ENCODE peak calls at places on chromosomes 2 and 18, in ten cellular contexts. H is brain microvascular endothelial cell; T is sciatic nerve; S is stimulated activated CD8-positive, alpha-beta memory T cell treated with anti-CD3 and anti-CD28 coated beads, Interleukin-4, amount 100 ng/mL, for 1 hour; V is fibroblast of lung; A is bronchial epithelial cell; M is NCI-H1092; O is iris pigment epithelial cell; Y is stimulated activated CD4-positive, alpha-beta T cell treated with anti-CD3 and anti-CD28 coated beads, Interleukin-4, amount 100 ng/mL, for 1 hour; F is hypothalamus. E is an unnamed sample.

GRCh38 chr2:133194068-133194655 is 374.1 kb downstream of the NCKAP5 start:
- DNase-seq in H (no peak), T (no peak), S (no peak), V (peak; percentile 54), A (peak; percentile 77), M (no peak), O (peak; percentile 40), Y (no peak), F (no peak), E (no peak)

GRCh38 chr2:119231975-119232665 is 8.5 kb downstream of the STEAP3 start:
- DNase-seq in H (peak; percentile 78), T (no peak), S (no peak), V (peak; percentile 24), A (peak; percentile 72), M (no peak), O (peak; percentile 72), Y (no peak), F (no peak), E (peak; percentile 56)

GRCh38 chr2:119544075-119545031 is at the start of gene CFAP221:
- DNase-seq in H (peak; percentile 64), T (peak; percentile 82), S (no peak), V (peak; percentile 55), A (peak; percentile 60), M (peak; percentile 34), O (peak; percentile 76), Y (peak; percentile 56), F (peak; percentile 81), E (peak; percentile 66)

GRCh38 chr2:175805442-175806114 is 196.5 kb downstream of the LNPK start:
- DNase-seq in H (no peak), T (no peak), S (no peak), V (no peak), A (no peak), M (no peak), O (no peak), Y (no peak), F (no peak), E (peak; percentile 36)

GRCh38 chr2:78814331-78814986 is 211.0 kb upstream of the REG3G start:
- DNase-seq in H (no peak), T (no peak), S (no peak), V (no peak), A (no peak), M (no peak), O (no peak), Y (no peak), F (no peak), E (no peak)

GRCh38 chr2:239778042-239778811 is 246.9 kb downstream of the NDUFA10 start:
- DNase-seq in H (no peak), T (no peak), S (no peak), V (no peak), A (peak; percentile 4), M (no peak), O (no peak), Y (no peak), F (no peak), E (no peak)

GRCh38 chr2:191112448-191112901 is 38.3 kb downstream of the STAT4 start:
- DNase-seq in H (no peak), T (no peak), S (no peak), V (no peak), A (no peak), M (no peak), O (no peak), Y (no peak), F (no peak), E (no peak)

GRCh38 chr2:23029111-23029510 is 355.9 kb upstream of the KLHL29 start:
- DNase-seq in H (no peak), T (no peak), S (no peak), V (no peak), A (no peak), M (no peak), O (no peak), Y (no peak), F (no peak), E (no peak)

GRCh38 chr18:55633032-55633431 is 45.0 kb upstream of the TCF4 start:
- DNase-seq in H (no peak), T (no peak), S (no peak), V (peak; percentile 4), A (peak; percentile 88), M (no peak), O (peak; percentile 30), Y (no peak), F (no peak), E (peak; percentile 3)

GRCh38 chr2:33033524-33034150 is 86.9 kb downstream of the LTBP1 start:
- DNase-seq in H (peak; percentile 52), T (no peak), S (no peak), V (peak; percentile 84), A (peak; percentile 44), M (no peak), O (peak; percentile 61), Y (no peak), F (peak; percentile 3), E (peak; percentile 72)

GRCh38 chr18:36189486-36189885 is 2.2 kb downstream of the MOCOS start:
- DNase-seq in H (no peak), T (no peak), S (no peak), V (no peak), A (no peak), M (no peak), O (no peak), Y (no peak), F (no peak), E (no peak)

GRCh38 chr18:21335927-21336488 is 94.0 kb downstream of the GREB1L start:
- DNase-seq in H (no peak), T (no peak), S (no peak), V (peak; percentile 35), A (no peak), M (no peak), O (no peak), Y (no peak), F (no peak), E (no peak)

GRCh38 chr2:47079515-47080412 is 75.3 kb downstream of the STPG4 start:
- DNase-seq in H (no peak), T (peak; percentile 65), S (no peak), V (no peak), A (no peak), M (no peak), O (no peak), Y (no peak), F (no peak), E (no peak)

GRCh38 chr2:241570961-241571581 is 12.5 kb downstream of the BOK start:
- DNase-seq in H (no peak), T (peak; percentile 55), S (no peak), V (no peak), A (no peak), M (no peak), O (no peak), Y (no peak), F (no peak), E (no peak)

GRCh38 chr2:150167711-150168110 is 319.8 kb downstream of the RND3 start:
- DNase-seq in H (peak; percentile 74), T (no peak), S (no peak), V (peak; percentile 51), A (peak; percentile 79), M (no peak), O (peak; percentile 85), Y (no peak), F (no peak), E (peak; percentile 95)

GRCh38 chr2:25763575-25763974 is 90.2 kb upstream of the DTNB start:
- DNase-seq in H (no peak), T (no peak), S (no peak), V (no peak), A (no peak), M (no peak), O (no peak), Y (no peak), F (no peak), E (no peak)

GRCh38 chr2:34251578-34251977 is 652.5 kb upstream of the FAM98A start:
- DNase-seq in H (no peak), T (no peak), S (no peak), V (no peak), A (no peak), M (no peak), O (no peak), Y (no peak), F (no peak), E (no peak)

GRCh38 chr2:224359569-224359968 is 42.3 kb downstream of the FAM124B start:
- DNase-seq in H (no peak), T (no peak), S (no peak), V (no peak), A (no peak), M (no peak), O (no peak), Y (no peak), F (no peak), E (peak; percentile 6)

GRCh38 chr2:70745276-70745675 is 22.7 kb downstream of the ADD2 start:
- DNase-seq in H (no peak), T (no peak), S (no peak), V (no peak), A (no peak), M (no peak), O (no peak), Y (no peak), F (no peak), E (no peak)

GRCh38 chr18:13809521-13810252 is 14.3 kb upstream of the MC5R start:
- DNase-seq in H (no peak), T (no peak), S (no peak), V (no peak), A (peak; percentile 45), M (no peak), O (no peak), Y (no peak), F (no peak), E (peak; percentile 66)

GRCh38 chr2:58633576-58634365 is 392.6 kb upstream of the FANCL start:
- DNase-seq in H (peak; percentile 44), T (no peak), S (no peak), V (peak; percentile 39), A (peak; percentile 89), M (no peak), O (peak; percentile 81), Y (no peak), F (no peak), E (peak; percentile 94)

GRCh38 chr2:96329416-96329815 is 4.3 kb downstream of the ITPRIPL1 start:
- DNase-seq in H (no peak), T (no peak), S (no peak), V (peak; percentile 66), A (peak; percentile 82), M (no peak), O (peak; percentile 68), Y (no peak), F (no peak), E (peak; percentile 74)

GRCh38 chr2:219526320-219527075 is 12.2 kb downstream of the ASIC4 start:
- DNase-seq in H (no peak), T (no peak), S (no peak), V (no peak), A (no peak), M (no peak), O (no peak), Y (no peak), F (no peak), E (no peak)

GRCh38 chr2:144835634-144836351 is 315.9 kb upstream of the ZEB2 start:
- DNase-seq in H (peak; percentile 4), T (no peak), S (no peak), V (peak; percentile 11), A (peak; percentile 72), M (no peak), O (peak; percentile 29), Y (no peak), F (no peak), E (peak; percentile 42)

GRCh38 chr18:4107049-4107459 is 348.1 kb downstream of the DLGAP1 start:
- DNase-seq in H (no peak), T (no peak), S (no peak), V (no peak), A (peak; percentile 2), M (no peak), O (no peak), Y (no peak), F (no peak), E (no peak)

GRCh38 chr2:215218587-215219577 is 80.5 kb upstream of the ABCA12 start:
- DNase-seq in H (no peak), T (no peak), S (no peak), V (peak; percentile 44), A (peak; percentile 83), M (no peak), O (peak; percentile 51), Y (no peak), F (no peak), E (peak; percentile 9)

GRCh38 chr2:1692342-1692741 is 52.0 kb downstream of the PXDN start:
- DNase-seq in H (no peak), T (no peak), S (no peak), V (no peak), A (no peak), M (no peak), O (no peak), Y (no peak), F (no peak), E (no peak)

GRCh38 chr2:21043744-21044532 is at the start of gene APOB:
- DNase-seq in H (no peak), T (no peak), S (no peak), V (no peak), A (no peak), M (no peak), O (no peak), Y (no peak), F (no peak), E (no peak)

E was measured in PC-3.